ENCODE peak calls at places on chromosome 20, in seven cellular contexts. I is cardiac muscle cell, V is heart left ventricle, Y is cardiac fibroblast, W is fibroblast of the aortic adventitia, O is A549, H is coronary artery. Q is an unnamed sample.
A peak's percentile ranks its signal among the peaks of the same experiment; 100 is the strongest.

GRCh38 chr20:49343246-49343645 is 65.4 kb upstream of the ZNFX1 start:
- DNase-seq in O (peak; percentile 30), H (no peak), V (no peak), W (no peak), Y (peak; percentile 13), I (no peak), Q (no peak)

GRCh38 chr20:5844063-5844681 is 94.0 kb downstream of the SHLD1 start:
- DNase-seq in H (no peak), V (no peak), W (no peak), Y (peak; percentile 31), O (peak; percentile 91), I (no peak), Q (no peak)

GRCh38 chr20:16111853-16112412 is 461.3 kb downstream of the KIF16B start:
- DNase-seq in I (no peak), Y (no peak), O (no peak), H (no peak), V (no peak), W (no peak), Q (no peak)

GRCh38 chr20:31260326-31260932 is 3.0 kb downstream of the DEFB115 start:
- DNase-seq in W (no peak), H (no peak), I (no peak), V (no peak), Y (peak; percentile 18), O (peak; percentile 44), Q (no peak)

GRCh38 chr20:62891111-62891510 is 29.5 kb upstream of the TCFL5 start:
- DNase-seq in O (no peak), Y (no peak), W (no peak), H (no peak), I (no peak), V (no peak), Q (no peak)

GRCh38 chr20:9147553-9148024 is 78.7 kb downstream of the PLCB4 start:
- DNase-seq in V (no peak), O (peak; percentile 47), H (no peak), I (peak; percentile 68), Y (peak; percentile 29), W (peak; percentile 20), Q (no peak)

GRCh38 chr20:63120286-63121090 is 95.4 kb downstream of the YTHDF1 start:
- DNase-seq in I (no peak), V (peak; percentile 12), Y (no peak), W (no peak), O (no peak), H (no peak), Q (no peak)

GRCh38 chr20:37331060-37331857 is 14.7 kb upstream of the SRC start:
- DNase-seq in Y (no peak), O (no peak), V (no peak), I (no peak), H (no peak), W (no peak), Q (no peak)

GRCh38 chr20:32965581-32966373 is 38.5 kb downstream of the SUN5 start:
- DNase-seq in I (no peak), O (no peak), Y (no peak), W (no peak), V (no peak), H (peak; percentile 55), Q (no peak)

GRCh38 chr20:22763257-22763906 is 179.0 kb upstream of the FOXA2 start:
- DNase-seq in Y (peak; percentile 49), O (peak; percentile 84), V (peak; percentile 75), H (no peak), I (peak; percentile 35), W (peak; percentile 51), Q (no peak)

GRCh38 chr20:25314497-25315417 is 66.9 kb downstream of the PYGB start:
- DNase-seq in I (no peak), Y (no peak), W (no peak), V (no peak), O (peak; percentile 58), H (no peak), Q (no peak)

DNA sequence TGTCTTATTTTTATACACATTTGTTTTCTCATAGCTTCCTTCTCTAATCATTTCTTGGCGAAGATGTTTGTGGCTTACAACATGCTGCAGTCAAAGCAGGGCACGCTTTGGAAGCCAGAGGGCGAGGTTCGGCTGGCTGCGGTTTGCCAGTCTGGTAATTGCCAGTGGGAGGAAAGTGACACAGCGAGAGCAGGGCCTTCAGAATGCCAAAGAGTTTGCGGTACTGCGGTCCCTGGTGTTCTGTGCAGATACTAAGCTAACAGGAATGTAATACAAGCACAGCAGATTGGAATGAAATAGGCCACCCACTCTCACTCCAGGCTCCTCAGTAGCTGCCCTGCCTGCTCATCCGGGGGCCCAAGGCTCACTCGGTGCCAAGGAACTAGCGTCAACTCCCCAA is 58.7 kb upstream of the TGM3 start:
- DNase-seq in I (peak; percentile 94), H (peak; percentile 85), W (peak; percentile 97), O (no peak), V (peak; percentile 57), Y (peak; percentile 93), Q (peak; percentile 95)
- TF ChIP-seq CTCF in I (peak; percentile 39), H (no peak), W (peak; percentile 60), O (no peak), V (peak; percentile 18), Y (peak; percentile 39), Q (peak; percentile 45)

DNA sequence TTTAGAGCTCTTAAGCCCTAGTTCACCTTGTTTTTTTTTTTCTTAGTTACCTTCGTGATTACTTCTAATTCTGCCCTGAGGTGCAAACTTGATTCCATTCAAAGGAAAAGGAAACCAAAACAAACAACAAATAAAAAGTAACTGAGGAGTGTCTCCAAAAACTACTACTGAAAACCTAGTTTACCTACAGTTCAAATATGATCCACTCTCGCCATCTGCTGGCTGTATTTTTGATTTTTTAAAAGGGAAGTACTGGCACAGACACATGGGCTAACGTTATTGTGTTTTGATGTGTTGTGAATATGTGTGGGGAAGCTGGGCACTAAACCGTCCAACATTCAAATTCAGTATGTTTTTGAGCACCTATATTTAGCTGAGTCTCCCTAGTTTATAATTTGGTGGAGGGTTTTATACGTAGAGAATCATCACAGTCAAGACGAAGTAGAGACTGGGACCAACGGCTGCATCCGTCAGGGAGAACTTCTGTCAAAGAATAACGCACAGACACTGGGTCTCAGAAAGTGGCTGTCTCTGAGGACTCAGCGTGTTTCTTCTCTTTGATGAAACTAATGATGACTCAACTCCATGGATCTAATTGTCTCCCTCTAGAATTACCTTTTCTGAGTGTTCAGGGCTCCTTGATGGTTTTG is 373.5 kb upstream of the BTBD3 start:
- DNase-seq in V (no peak), W (peak; percentile 86), H (no peak), Y (peak; percentile 85), O (peak; percentile 84), I (peak; percentile 83), Q (peak; percentile 28)
- TF ChIP-seq CTCF in V (peak; percentile 66), W (peak; percentile 45), H (peak; percentile 50), Y (peak; percentile 35), O (peak; percentile 95), I (peak; percentile 42), Q (peak; percentile 42)

DNA sequence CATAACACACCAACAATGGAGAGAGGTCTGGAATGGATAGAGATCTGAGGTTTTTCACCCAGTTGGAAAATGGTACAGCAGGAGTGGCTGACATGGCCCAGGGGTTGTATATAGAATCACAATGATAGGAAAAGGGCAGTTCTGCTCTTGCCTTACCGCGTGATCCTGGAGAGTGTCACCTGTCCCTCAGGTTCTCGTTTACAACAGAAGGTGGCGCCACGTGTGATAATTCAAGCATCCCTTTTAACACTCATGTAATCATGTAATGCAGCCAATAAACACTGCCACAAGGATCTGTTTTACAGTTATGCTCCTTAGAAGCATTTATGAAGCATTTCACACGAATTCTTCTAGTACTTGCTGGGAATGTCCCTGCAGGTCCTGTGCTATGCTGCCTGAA is 12.9 kb upstream of the WFDC2 start:
- DNase-seq in Y (peak; percentile 30), H (no peak), W (no peak), V (no peak), O (peak; percentile 42), I (peak; percentile 17), Q (no peak)
- TF ChIP-seq CTCF in Y (peak; percentile 21), H (no peak), W (peak; percentile 5), V (peak; percentile 9), O (peak; percentile 22), I (peak; percentile 15), Q (no peak)

DNA sequence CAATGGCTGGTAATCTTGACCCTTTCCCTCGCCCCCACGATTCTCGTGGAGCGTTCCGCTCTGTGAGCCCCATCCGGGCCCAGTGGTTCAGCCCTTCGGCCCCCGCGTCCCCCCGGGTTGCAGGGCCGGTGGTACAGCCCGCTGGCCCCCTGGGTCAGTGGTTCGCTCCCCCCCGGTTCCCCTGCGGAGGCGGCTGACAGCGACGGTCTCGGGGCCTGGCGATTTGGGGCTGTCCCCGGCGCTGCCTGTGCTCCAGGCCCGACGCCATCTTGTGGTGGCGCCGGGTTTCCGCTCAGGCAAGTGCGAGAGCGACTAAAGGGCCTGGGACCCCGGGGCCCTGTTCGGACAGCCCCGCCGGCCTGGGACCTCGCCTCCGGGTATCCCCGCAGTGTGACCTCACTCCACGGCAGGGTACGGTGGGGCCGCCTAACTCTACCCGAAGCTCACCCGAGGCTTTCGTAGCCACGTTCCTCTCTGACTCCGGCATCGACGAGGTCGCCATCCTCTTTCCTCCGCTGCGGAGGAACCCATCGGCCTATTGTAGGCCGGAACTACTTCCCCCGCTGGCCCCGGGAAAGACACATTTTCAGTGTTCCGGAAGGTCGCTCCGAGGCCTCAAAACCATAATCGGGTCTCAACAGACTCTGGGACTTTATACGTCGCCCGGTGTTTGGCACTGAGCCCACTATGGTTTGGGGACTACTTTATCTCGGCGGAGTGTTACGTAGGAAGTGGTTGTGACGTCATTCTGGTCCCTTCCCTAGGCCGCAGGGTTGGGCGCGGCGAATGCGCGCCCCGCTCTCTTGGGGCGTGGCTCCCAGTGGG is at the start of gene ZNF335:
- DNase-seq in O (peak; percentile 98), V (peak; percentile 96), W (peak; percentile 98), I (peak; percentile 99), H (peak; percentile 96), Y (peak; percentile 99), Q (peak; percentile 95)
- TF ChIP-seq CTCF in O (no peak), V (peak; percentile 56), W (peak; percentile 29), I (peak; percentile 18), H (peak; percentile 26), Y (peak; percentile 19), Q (peak; percentile 24)

DNA sequence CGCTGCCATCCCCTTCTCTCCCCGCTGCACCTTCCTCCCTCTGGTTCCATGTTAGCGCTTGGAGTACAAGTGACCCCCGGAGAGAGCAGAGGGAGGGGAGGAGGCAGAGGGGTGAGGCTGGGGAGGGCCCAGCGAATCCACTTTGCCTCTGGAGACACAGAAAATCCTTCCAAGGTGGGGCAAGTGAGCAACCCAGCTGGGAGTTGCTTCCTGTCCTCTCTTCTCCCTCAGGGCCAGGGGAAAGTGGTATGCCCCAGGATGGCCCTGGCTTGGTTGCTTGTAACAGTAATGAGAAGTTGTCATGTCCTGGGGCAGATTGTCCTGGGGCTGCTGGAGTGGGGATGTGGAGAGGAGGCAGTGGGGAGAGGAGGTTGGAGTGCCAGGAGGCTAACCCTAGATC is 691 bp upstream of the ANGPT4 start:
- DNase-seq in H (no peak), V (no peak), I (no peak), Y (no peak), W (no peak), O (no peak), Q (no peak)
- TF ChIP-seq CTCF in H (no peak), V (no peak), I (no peak), Y (no peak), W (no peak), O (no peak), Q (no peak)